ENCODE peak calls at places on chromosomes 16 and 17, in six cellular contexts. X is effector memory CD4-positive, alpha-beta T cell; J is heart left ventricle; I is PC-9; T is adrenal gland; Z is fibroblast of lung. W is an unnamed sample.

GRCh38 chr17:7897773-7898172 is 9.2 kb downstream of the CHD3 start:
- DNase-seq in X (no peak), J (no peak), I (no peak), T (peak; percentile 57), Z (peak; percentile 38), W (peak; percentile 50)

GRCh38 chr17:4743898-4744297 is 4.2 kb upstream of the CXCL16 start:
- DNase-seq in X (no peak), J (no peak), I (no peak), T (no peak), Z (no peak), W (no peak)

GRCh38 chr16:24504467-24505345 is 34.7 kb upstream of the RBBP6 start:
- DNase-seq in X (peak; percentile 24), J (no peak), I (peak; percentile 57), T (peak; percentile 43), Z (peak; percentile 36), W (peak; percentile 66)

GRCh38 chr17:3167574-3167973 is 29.7 kb upstream of the OR1A2 start:
- DNase-seq in X (no peak), J (no peak), I (no peak), T (no peak), Z (no peak), W (no peak)

GRCh38 chr16:4463522-4464163 is 10.8 kb downstream of the NMRAL1 start:
- DNase-seq in X (no peak), J (no peak), I (peak; percentile 73), T (peak; percentile 47), Z (peak; percentile 5), W (no peak)

GRCh38 chr17:82213251-82214011 is 789 bp upstream of the CCDC57 start:
- DNase-seq in X (peak; percentile 50), J (peak; percentile 71), I (no peak), T (no peak), Z (peak; percentile 81), W (peak; percentile 41)

GRCh38 chr16:12573730-12574383 is 229.8 kb downstream of the CPPED1 start:
- DNase-seq in X (peak; percentile 17), J (no peak), I (peak; percentile 87), T (no peak), Z (peak; percentile 14), W (peak; percentile 5)

GRCh38 chr16:56234737-56235136 is 43.4 kb downstream of the GNAO1 start:
- DNase-seq in X (no peak), J (no peak), I (no peak), T (no peak), Z (no peak), W (no peak)

GRCh38 chr17:28643979-28644781 is 778 bp downstream of the BLTP2 start:
- DNase-seq in X (peak; percentile 7), J (no peak), I (peak; percentile 54), T (peak; percentile 60), Z (peak; percentile 55), W (peak; percentile 53)

DNA sequence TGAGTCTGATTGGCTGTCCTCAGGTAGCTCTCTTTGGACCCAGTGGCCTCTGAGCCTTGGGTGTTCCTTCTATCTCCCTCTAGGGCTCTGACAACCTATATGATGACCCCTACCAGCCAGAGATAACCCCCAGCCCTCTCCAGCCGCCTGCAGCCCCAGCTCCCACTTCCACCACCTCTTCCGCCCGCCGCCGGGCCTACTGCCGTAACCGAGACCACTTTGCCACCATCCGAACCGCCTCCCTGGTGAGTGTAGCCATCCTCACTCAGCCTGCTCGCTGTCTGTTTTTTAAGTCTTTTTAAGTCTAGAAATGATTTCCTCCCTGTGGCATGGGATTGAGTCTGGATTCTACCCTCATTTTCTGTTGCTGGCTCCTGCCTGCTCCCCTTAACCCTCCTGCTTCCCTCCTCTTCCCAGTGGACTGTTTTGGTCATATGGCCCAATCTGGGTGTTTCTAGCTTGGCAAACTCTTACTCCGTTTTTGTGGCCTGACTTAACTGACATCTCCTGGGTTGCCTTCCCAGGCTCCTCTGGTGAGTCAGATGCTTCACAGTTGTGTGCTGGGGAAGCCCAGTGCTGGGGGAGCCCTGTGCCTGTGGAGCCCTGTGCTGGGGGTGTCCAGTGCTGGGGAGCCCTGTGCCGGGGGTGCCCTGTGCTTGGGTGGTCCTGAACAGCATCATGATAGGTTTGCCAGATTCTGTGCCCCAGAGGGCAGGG is 9.9 kb downstream of the TAOK2 start:
- DNase-seq in X (no peak), J (no peak), I (no peak), T (no peak), Z (peak; percentile 51), W (no peak)
- H3K36me3 ChIP-seq in X (peaks cover 98% of the 10 kb centered on the region), J (peaks cover 6% of the 10 kb centered on the region), I (peaks cover 53% of the 10 kb centered on the region), T (peaks cover 100% of the 10 kb centered on the region), Z (peaks cover 55% of the 10 kb centered on the region), W (peaks cover 54% of the 10 kb centered on the region)

DNA sequence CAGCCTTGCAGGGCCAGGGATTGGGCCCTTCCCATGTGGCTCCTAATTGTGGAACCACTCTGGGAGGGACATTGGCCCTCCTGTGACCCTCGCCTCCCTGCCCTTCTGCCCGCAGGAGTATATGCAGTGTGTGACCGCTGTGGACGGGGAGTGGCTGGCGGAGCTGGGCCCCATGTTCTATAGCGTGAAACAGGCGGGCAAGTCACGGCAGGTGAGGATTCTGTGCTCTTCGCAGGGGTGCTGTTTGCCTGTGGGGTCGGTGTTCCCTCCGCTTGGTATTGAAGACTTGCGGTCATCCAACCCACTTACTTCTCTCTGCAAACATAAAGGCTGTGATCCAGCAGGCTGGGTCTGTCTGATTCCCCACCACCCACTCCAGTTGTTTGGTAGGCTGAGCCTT is 15.7 kb downstream of the DHX38 start:
- DNase-seq in X (no peak), J (no peak), I (no peak), T (no peak), Z (no peak), W (no peak)
- H3K36me3 ChIP-seq in X (peaks cover 85% of the 10 kb centered on the region), J (peaks cover 12% of the 10 kb centered on the region), I (no peaks in the 10 kb centered on the region), T (peaks cover 87% of the 10 kb centered on the region), Z (peaks cover 33% of the 10 kb centered on the region), W (peaks cover 33% of the 10 kb centered on the region)

GRCh38 chr17:47635734-47636133 is 14.0 kb upstream of the KPNB1 start:
- DNase-seq in X (no peak), J (no peak), I (no peak), T (no peak), Z (no peak), W (no peak)
- H3K36me3 ChIP-seq in X (no peaks in the 10 kb centered on the region), J (no peaks in the 10 kb centered on the region), I (no peaks in the 10 kb centered on the region), T (no peaks in the 10 kb centered on the region), Z (no peaks in the 10 kb centered on the region), W (no peaks in the 10 kb centered on the region)

DNA sequence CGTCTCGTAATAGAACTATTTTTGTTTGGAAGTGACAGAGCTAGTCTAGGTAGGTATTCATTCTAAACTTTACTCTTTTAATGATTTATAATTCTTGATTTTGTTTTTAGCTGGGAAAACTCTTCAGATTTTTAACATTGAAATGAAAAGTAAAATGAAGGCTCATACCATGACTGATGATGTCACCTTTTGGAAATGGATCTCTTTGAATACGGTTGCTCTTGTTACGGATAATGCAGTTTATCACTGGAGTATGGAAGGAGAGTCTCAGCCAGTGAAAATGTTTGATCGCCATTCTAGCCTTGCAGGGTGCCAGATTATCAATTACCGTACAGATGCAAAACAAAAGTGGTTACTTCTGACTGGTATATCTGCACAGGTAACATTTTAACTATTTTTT is 27.6 kb downstream of the CLTC start:
- DNase-seq in X (no peak), J (no peak), I (no peak), T (no peak), Z (no peak), W (no peak)
- H3K36me3 ChIP-seq in X (peaks cover 54% of the 10 kb centered on the region), J (no peaks in the 10 kb centered on the region), I (peaks cover 78% of the 10 kb centered on the region), T (peaks cover 66% of the 10 kb centered on the region), Z (peaks cover 12% of the 10 kb centered on the region), W (peaks cover 19% of the 10 kb centered on the region)

GRCh38 chr16:88619859-88620655 is 18.3 kb upstream of the IL17C start:
- DNase-seq in X (peak; percentile 74), J (no peak), I (no peak), T (no peak), Z (peak; percentile 57), W (no peak)
- H3K36me3 ChIP-seq in X (peaks cover 35% of the 10 kb centered on the region), J (peaks cover 3% of the 10 kb centered on the region), I (no peaks in the 10 kb centered on the region), T (peaks cover 30% of the 10 kb centered on the region), Z (peaks cover 21% of the 10 kb centered on the region), W (peaks cover 35% of the 10 kb centered on the region)

DNA sequence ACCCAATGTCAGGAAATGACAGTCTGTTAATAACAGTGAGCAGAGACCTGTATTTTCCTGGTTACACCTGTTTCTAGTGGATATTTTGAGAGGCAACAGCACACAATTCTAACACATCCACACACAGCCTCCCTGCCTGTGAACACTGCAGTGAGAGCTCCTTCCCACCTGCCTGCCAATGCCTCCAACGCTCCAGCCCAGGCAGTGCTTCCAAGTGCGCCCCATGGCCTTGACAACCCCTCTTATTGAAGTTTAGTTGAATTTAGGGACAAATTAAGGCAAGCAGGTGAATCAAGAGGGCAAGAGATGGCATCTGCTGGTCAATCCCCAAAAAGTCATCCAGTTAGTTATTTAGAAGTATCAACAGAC is 4.7 kb upstream of the MXRA7 start:
- DNase-seq in X (no peak), J (no peak), I (no peak), T (no peak), Z (no peak), W (no peak)
- H3K36me3 ChIP-seq in X (peaks cover 55% of the 10 kb centered on the region), J (peaks cover 3% of the 10 kb centered on the region), I (no peaks in the 10 kb centered on the region), T (peaks cover 72% of the 10 kb centered on the region), Z (peaks cover 16% of the 10 kb centered on the region), W (peaks cover 15% of the 10 kb centered on the region)

DNA sequence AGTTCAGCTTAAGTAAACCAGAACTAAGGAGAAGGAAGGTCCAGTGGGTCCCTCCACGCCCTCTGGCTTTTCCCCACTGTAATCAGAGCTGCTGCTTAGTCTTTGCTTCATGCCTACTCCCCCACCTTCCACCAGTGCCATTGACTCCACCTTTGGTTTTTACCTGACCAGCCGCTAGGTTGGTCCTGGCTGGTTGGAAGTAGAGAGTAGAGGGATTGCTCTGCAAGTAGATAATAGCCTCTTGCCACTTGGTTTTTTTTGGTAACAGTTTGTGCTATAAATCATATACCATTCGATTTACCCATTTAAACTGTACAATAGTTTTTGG is 22.8 kb upstream of the PHKG2 start:
- DNase-seq in X (no peak), J (no peak), I (no peak), T (no peak), Z (no peak), W (no peak)
- H3K36me3 ChIP-seq in X (peaks cover 74% of the 10 kb centered on the region), J (peaks cover 2% of the 10 kb centered on the region), I (peaks cover 58% of the 10 kb centered on the region), T (peaks cover 91% of the 10 kb centered on the region), Z (peaks cover 49% of the 10 kb centered on the region), W (peaks cover 44% of the 10 kb centered on the region)

DNA sequence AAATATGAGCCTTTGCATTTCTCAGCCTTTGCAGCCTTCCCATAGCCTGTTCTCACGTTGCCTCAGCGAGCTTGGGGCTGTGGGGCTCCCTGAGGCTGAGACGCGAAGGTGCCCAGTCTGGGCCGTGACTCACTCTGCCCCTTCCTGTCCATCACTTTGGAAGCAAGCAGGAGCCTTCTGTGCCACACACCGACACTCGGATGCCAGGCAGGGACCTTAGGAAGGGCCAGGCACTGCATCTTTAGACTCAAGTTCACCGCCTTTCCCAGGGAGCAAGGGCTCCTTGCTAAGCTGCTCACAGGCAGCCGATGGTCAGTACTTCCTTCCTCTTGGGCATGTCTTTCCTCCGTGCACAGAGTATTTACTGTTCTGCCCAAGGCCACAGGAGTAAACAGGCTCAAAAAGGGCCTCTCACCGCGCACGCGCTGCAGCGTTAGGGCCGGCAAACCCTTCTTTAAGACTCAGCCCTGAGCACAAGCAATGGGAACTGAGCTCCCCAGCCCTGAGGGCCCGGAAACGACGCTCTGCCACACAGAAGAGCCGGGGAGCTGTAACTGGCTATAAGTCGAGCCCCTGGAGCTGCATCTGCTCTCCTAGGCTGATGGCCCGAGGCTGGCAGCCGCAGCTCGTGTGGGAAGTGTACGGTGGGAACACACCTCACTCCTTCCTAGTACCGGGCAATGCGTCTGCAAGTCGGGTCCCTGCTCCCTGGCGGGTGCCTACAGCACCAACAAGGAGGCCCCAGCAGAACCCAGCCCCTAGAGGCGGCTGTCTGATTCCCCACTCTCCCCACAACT is 7.2 kb downstream of the TIMM22 start:
- DNase-seq in X (no peak), J (no peak), I (no peak), T (peak; percentile 63), Z (no peak), W (no peak)
- H3K36me3 ChIP-seq in X (peaks cover 76% of the 10 kb centered on the region), J (no peaks in the 10 kb centered on the region), I (peaks cover 23% of the 10 kb centered on the region), T (peaks cover 62% of the 10 kb centered on the region), Z (peaks cover 25% of the 10 kb centered on the region), W (peaks cover 34% of the 10 kb centered on the region)